ENCODE peak calls at places on chromosomes 1 and 21, in four cellular contexts. L is SK-N-SH, Q is T47D, X is HCT116. D is an unnamed sample.

GRCh38 chr21:37451446-37451845 is 84.9 kb downstream of the DYRK1A start:
- DNase-seq in L (no peak), Q (no peak), X (no peak), D (no peak)

GRCh38 chr1:5909576-5910275 is 82.5 kb downstream of the NPHP4 start:
- DNase-seq in L (no peak), Q (no peak), X (no peak), D (no peak)

GRCh38 chr1:20753589-20753988 is 21.1 kb upstream of the SH2D5 start:
- DNase-seq in L (no peak), Q (no peak), X (no peak), D (no peak)

GRCh38 chr21:36155603-36156338 is 853 bp upstream of the DOP1B start:
- DNase-seq in L (no peak), Q (peak; percentile 91), X (no peak), D (no peak)

GRCh38 chr1:56387071-56387747 is 192.2 kb downstream of the PLPP3 start:
- DNase-seq in L (no peak), Q (peak; percentile 39), X (no peak), D (no peak)

GRCh38 chr21:45405271-45405818 is 380 bp downstream of the COL18A1 start:
- DNase-seq in L (peak; percentile 89), Q (peak; percentile 41), X (no peak), D (no peak)

GRCh38 chr1:147201276-147201675 is 23.9 kb downstream of the FMO5 start:
- DNase-seq in L (no peak), Q (no peak), X (no peak), D (no peak)

GRCh38 chr1:222443566-222443965 is 104.3 kb downstream of the HHIPL2 start:
- DNase-seq in L (no peak), Q (no peak), X (no peak), D (no peak)

GRCh38 chr1:153627797-153628626 is at the start of gene S100A1:
- DNase-seq in L (no peak), Q (peak; percentile 85), X (no peak), D (no peak)

GRCh38 chr1:34924759-34925555 is 4.5 kb downstream of the DLGAP3 start:
- DNase-seq in L (no peak), Q (peak; percentile 75), X (no peak), D (no peak)

GRCh38 chr1:60277269-60277668 is 203.7 kb upstream of the C1orf87 start:
- DNase-seq in L (no peak), Q (no peak), X (no peak), D (no peak)

GRCh38 chr1:7150951-7151350 is 365.7 kb downstream of the CAMTA1 start:
- DNase-seq in L (no peak), Q (no peak), X (no peak), D (no peak)

GRCh38 chr1:229138066-229138465 is 132.8 kb upstream of the RAB4A start:
- DNase-seq in L (no peak), Q (no peak), X (no peak), D (no peak)

GRCh38 chr1:17013598-17014320 is 2.0 kb upstream of the ATP13A2 start:
- DNase-seq in L (no peak), Q (no peak), X (no peak), D (peak; percentile 15)

GRCh38 chr1:161206411-161207140 is 4.4 kb downstream of the NDUFS2 start:
- DNase-seq in L (no peak), Q (no peak), X (no peak), D (no peak)

GRCh38 chr21:45972716-45973474 is 8.7 kb upstream of the COL6A1 start:
- DNase-seq in L (peak; percentile 80), Q (no peak), X (no peak), D (no peak)

GRCh38 chr1:150609726-150610125 is 19.7 kb downstream of the ENSA start:
- DNase-seq in L (no peak), Q (no peak), X (no peak), D (no peak)

GRCh38 chr1:184753608-184754478 is 815 bp downstream of the EDEM3 start:
- DNase-seq in L (no peak), Q (peak; percentile 53), X (no peak), D (no peak)

GRCh38 chr1:1349256-1350012 is at the start of gene DVL1:
- DNase-seq in L (peak; percentile 98), Q (peak; percentile 65), X (no peak), D (no peak)

GRCh38 chr1:222129041-222129440 is 387.2 kb upstream of the DUSP10 start:
- DNase-seq in L (no peak), Q (no peak), X (no peak), D (no peak)

GRCh38 chr1:203652718-203653461 is 26.3 kb downstream of the ATP2B4 start:
- DNase-seq in L (no peak), Q (no peak), X (no peak), D (peak; percentile 49)

GRCh38 chr1:25933479-25934365 is 27.5 kb upstream of the STMN1 start:
- DNase-seq in L (no peak), Q (no peak), X (no peak), D (no peak)

GRCh38 chr21:18041012-18041411 is 203.6 kb upstream of the CHODL start:
- DNase-seq in L (peak; percentile 4), Q (peak; percentile 67), X (no peak), D (no peak)

GRCh38 chr1:165075725-165076370 is 280.7 kb downstream of the LMX1A start:
- DNase-seq in L (peak; percentile 50), Q (peak; percentile 70), X (no peak), D (no peak)

GRCh38 chr1:223670458-223671159 is 5.1 kb upstream of the CAPN8 start:
- DNase-seq in L (peak; percentile 46), Q (peak; percentile 68), X (peak; percentile 36), D (no peak)

GRCh38 chr1:57600424-57600823 is 176.6 kb upstream of the DAB1 start:
- DNase-seq in L (no peak), Q (no peak), X (no peak), D (no peak)

GRCh38 chr1:159877695-159878444 is 15.4 kb upstream of the VSIG8 start:
- DNase-seq in L (no peak), Q (no peak), X (no peak), D (no peak)

GRCh38 chr1:30818568-30819243 is 61.1 kb upstream of the LAPTM5 start:
- DNase-seq in L (no peak), Q (no peak), X (no peak), D (no peak)

GRCh38 chr1:238581332-238581731 is 690.6 kb upstream of the ZP4 start:
- DNase-seq in L (no peak), Q (peak; percentile 46), X (no peak), D (no peak)

GRCh38 chr1:196493881-196494280 is 114.4 kb downstream of the KCNT2 start:
- DNase-seq in L (no peak), Q (no peak), X (no peak), D (no peak)

GRCh38 chr1:29991025-29991424 is 732.4 kb downstream of the MATN1 start:
- DNase-seq in L (peak; percentile 41), Q (no peak), X (no peak), D (no peak)

GRCh38 chr1:77544845-77545244 is 137.6 kb downstream of the ZZZ3 start:
- DNase-seq in L (no peak), Q (no peak), X (no peak), D (no peak)

GRCh38 chr1:77546890-77547289 is 135.6 kb downstream of the ZZZ3 start:
- DNase-seq in L (no peak), Q (no peak), X (no peak), D (no peak)

GRCh38 chr1:77543822-77544448 is 138.5 kb downstream of the ZZZ3 start:
- DNase-seq in L (no peak), Q (peak; percentile 48), X (no peak), D (no peak)

GRCh38 chr1:77548285-77548684 is 134.2 kb downstream of the ZZZ3 start:
- DNase-seq in L (no peak), Q (no peak), X (no peak), D (no peak)

GRCh38 chr1:77545970-77546369 is 136.5 kb downstream of the ZZZ3 start:
- DNase-seq in L (no peak), Q (no peak), X (no peak), D (no peak)
- TF ChIP-seq JUND in L (no peak), Q (no peak), X (no peak), D (no peak)

DNA sequence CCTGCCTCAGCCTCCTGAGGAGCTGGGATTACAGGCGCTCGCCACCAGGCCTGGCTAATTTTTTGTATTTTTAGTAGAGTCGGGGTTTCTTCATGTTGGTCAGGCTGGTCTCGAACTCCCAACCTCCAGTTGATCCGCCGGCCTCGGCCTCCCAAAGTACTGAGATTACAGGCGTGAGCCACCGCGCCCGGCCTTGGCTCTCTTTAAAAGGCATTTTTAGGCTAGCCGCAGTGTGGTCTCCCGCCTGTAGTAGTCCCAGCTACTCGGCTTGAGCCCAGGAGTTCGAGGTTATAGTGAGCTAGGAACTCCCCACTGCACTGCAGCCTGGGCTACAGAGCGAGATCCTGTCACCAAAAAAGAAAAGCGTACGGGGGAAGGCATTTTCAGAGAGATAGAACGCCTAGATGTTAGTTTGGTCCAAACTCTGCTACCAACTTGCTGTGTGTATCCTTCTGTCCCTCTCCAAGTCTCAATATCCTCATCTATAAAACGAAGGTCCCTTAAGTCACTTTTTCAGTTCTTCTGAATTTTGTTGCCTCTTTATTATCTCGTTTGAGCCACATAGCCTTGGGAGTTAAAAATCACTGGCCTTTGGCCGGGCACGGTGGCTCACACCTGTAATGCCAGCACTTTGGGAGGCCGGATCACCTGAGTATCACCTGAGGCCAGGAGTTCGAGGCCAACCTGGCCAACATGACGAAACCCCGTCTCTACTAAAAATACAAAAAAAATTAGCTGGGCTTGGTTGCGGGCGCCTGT is 734 bp downstream of the MED18 start:
- DNase-seq in L (peak; percentile 28), Q (no peak), X (no peak), D (no peak)
- TF ChIP-seq JUND in L (no peak), Q (no peak), X (no peak), D (no peak)

GRCh38 chr1:210598135-210598652 is 269.5 kb downstream of the HHAT start:
- DNase-seq in L (no peak), Q (peak; percentile 36), X (no peak), D (no peak)
- TF ChIP-seq JUND in L (peak; percentile 75), Q (no peak), X (no peak), D (no peak)

GRCh38 chr1:10912441-10912840 is 100.0 kb upstream of the TARDBP start:
- DNase-seq in L (no peak), Q (no peak), X (no peak), D (no peak)

GRCh38 chr1:10911274-10912166 is 100.9 kb upstream of the TARDBP start:
- DNase-seq in L (peak; percentile 88), Q (no peak), X (no peak), D (no peak)

GRCh38 chr1:10909697-10910489 is 102.6 kb upstream of the TARDBP start:
- DNase-seq in L (peak; percentile 85), Q (peak; percentile 60), X (no peak), D (no peak)

GRCh38 chr1:10908266-10908665 is 104.2 kb upstream of the TARDBP start:
- DNase-seq in L (no peak), Q (no peak), X (no peak), D (no peak)

DNA sequence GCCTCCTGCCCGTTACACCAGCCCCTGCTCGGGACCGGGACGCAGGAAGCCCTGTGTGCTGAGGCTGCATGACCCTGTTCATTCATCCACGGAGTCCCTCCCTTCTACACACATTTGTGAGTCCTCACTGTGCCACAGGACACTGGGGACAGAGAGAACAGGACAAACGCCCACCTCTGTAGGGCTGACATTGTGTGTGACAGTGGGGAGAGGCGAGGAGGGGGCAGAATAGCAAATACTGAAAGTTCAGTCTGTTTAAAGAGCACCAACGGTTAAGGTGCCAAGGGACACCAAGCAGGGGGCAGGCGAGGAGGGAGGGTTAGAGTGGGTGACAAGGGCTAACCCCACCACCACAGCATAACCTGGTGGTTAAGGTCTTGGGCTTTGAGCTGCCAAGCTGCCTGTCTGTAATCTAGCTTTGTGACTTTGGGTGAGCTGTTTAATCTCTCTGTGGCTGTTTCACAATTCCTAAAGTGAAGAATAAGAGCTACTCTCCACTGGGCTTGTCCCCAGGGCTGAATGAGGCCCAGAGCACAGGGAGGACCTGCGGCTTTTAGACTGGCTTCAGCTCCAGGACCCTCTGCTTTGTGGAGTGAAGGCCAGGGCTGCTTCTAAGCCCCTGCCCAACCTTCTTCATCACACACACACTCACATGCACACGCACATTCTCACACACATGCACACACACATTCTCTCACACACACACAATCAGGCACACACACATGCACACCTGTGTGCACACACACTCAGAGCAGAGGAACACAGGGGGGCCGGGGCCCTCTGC is 101.8 kb upstream of the TARDBP start:
- DNase-seq in L (peak; percentile 38), Q (no peak), X (no peak), D (no peak)
- TF ChIP-seq JUND in L (no peak), Q (no peak), X (no peak), D (no peak)

D was measured in GM12878.